ENCODE peak calls at places on chromosome 1, in four cellular contexts. Z is CD8-positive, alpha-beta T cell; H is activated T-cell treated with anti-CD3 and anti-CD28 coated beads for 1 hour; C is EL. K is an unnamed sample.

GRCh38 chr1:241156231-241156965 is 200.6 kb downstream of the RGS7 start:
- DNase-seq in Z (no peak), H (no peak), C (peak), K (peak)

GRCh38 chr1:152013664-152014237 is 20.1 kb upstream of the S100A10 start:
- DNase-seq in Z (no peak), H (no peak), C (peak), K (peak)

GRCh38 chr1:215669806-215670485 is 102.8 kb downstream of the KCTD3 start:
- DNase-seq in Z (no peak), H (no peak), C (peak), K (no peak)

GRCh38 chr1:54403377-54403776 is 2.8 kb downstream of the SSBP3 start:
- DNase-seq in Z (no peak), H (no peak), C (no peak), K (no peak)

GRCh38 chr1:77322061-77322900 is 40.5 kb downstream of the AK5 start:
- DNase-seq in Z (no peak), H (no peak), C (peak), K (peak)

GRCh38 chr1:85297855-85298629 is 21.6 kb upstream of the BCL10 start:
- DNase-seq in Z (peak), H (peak), C (peak), K (peak)

GRCh38 chr1:164588388-164589341 is 29.7 kb downstream of the PBX1 start:
- DNase-seq in Z (no peak), H (no peak), C (peak), K (peak)

GRCh38 chr1:51310871-51311613 is 19.3 kb downstream of the TTC39A start:
- DNase-seq in Z (no peak), H (no peak), C (peak), K (peak)

GRCh38 chr1:89276690-89277089 is 4.0 kb upstream of the GBP5 start:
- DNase-seq in Z (no peak), H (no peak), C (no peak), K (no peak)

GRCh38 chr1:30952098-30952497 is 43.5 kb upstream of the SDC3 start:
- DNase-seq in Z (no peak), H (no peak), C (no peak), K (no peak)

K was measured in fibroblast of mammary gland.